ENCODE peak calls at places on chromosome X, in five cellular contexts. V, B, Z, D and G are unnamed samples. For H3K9me3, H3K27me3 and H3K4me1, the result is how much of the 10 kb centered on the place peaks cover.

GRCh38 chrX:150880808-150881165 is 17.7 kb downstream of the CD99L2 start:
- DNase-seq in V (no peak), D (no peak), Z (no peak), B (no peak), G (no peak)

GRCh38 chrX:45007598-45007997 is 134.6 kb downstream of the KDM6A start:
- DNase-seq in V (no peak), B (no peak), Z (no peak), D (no peak), G (no peak)

GRCh38 chrX:139025822-139026221 is 314.3 kb upstream of the FGF13 start:
- DNase-seq in B (no peak), Z (no peak), D (no peak), V (no peak), G (no peak)

GRCh38 chrX:70479197-70479969 is 34.7 kb downstream of the DLG3 start:
- DNase-seq in V (peak), D (no peak), Z (no peak), B (no peak), G (no peak)

GRCh38 chrX:26557691-26558321 is 341.8 kb downstream of the MAGEB5 start:
- DNase-seq in V (no peak), Z (no peak), B (no peak), D (no peak), G (no peak)

GRCh38 chrX:10756365-10756915 is 136.1 kb upstream of the MID1 start:
- DNase-seq in D (no peak), Z (no peak), V (peak), B (no peak), G (no peak)

GRCh38 chrX:83845397-83845796 is 15.5 kb upstream of the CYLC1 start:
- DNase-seq in B (no peak), Z (no peak), V (no peak), D (no peak), G (no peak)

GRCh38 chrX:143633530-143634372 is 2.1 kb downstream of the SLITRK4 start:
- DNase-seq in Z (peak), D (no peak), B (no peak), V (no peak), G (no peak)

GRCh38 chrX:55488559-55489314 is 911 bp downstream of the USP51 start:
- DNase-seq in Z (peak), B (peak), D (peak), V (peak), G (peak)

GRCh38 chrX:53481093-53481492 is 46.9 kb upstream of the HSD17B10 start:
- DNase-seq in Z (no peak), V (no peak), B (no peak), D (no peak), G (no peak)

GRCh38 chrX:40244980-40245379 is 147.2 kb upstream of the BCOR start:
- DNase-seq in Z (no peak), B (no peak), D (no peak), V (no peak), G (no peak)

GRCh38 chrX:18542131-18542530 is 116.7 kb downstream of the CDKL5 start:
- DNase-seq in Z (no peak), V (no peak), D (no peak), B (no peak), G (no peak)

GRCh38 chrX:114717921-114718320 is 134.0 kb downstream of the HTR2C start:
- DNase-seq in D (no peak), Z (no peak), V (no peak), B (no peak), G (no peak)

GRCh38 chrX:154695913-154696312 is 42.5 kb upstream of the CTAG2 start:
- DNase-seq in V (no peak), B (no peak), D (no peak), Z (no peak), G (no peak)

GRCh38 chrX:101219840-101220191 is 230 bp downstream of the DRP2 start:
- DNase-seq in D (no peak), Z (no peak), V (no peak), B (no peak), G (no peak)

GRCh38 chrX:16606142-16606720 is 43.7 kb upstream of the S100G start:
- DNase-seq in V (no peak), D (no peak), B (no peak), Z (no peak), G (no peak)

GRCh38 chrX:2627272-2627867 is 63.7 kb upstream of the CD99 start:
- DNase-seq in B (no peak), Z (no peak), D (no peak), V (peak), G (no peak)

GRCh38 chrX:108527724-108528123 is 88.1 kb downstream of the COL4A5 start:
- DNase-seq in Z (no peak), V (no peak), B (no peak), D (no peak), G (no peak)

GRCh38 chrX:137290011-137290410 is 256.2 kb upstream of the GPR101 start:
- DNase-seq in B (no peak), Z (no peak), D (no peak), V (no peak), G (no peak)

GRCh38 chrX:149372861-149373260 is 132.2 kb downstream of the IDS start:
- DNase-seq in V (no peak), B (no peak), Z (no peak), D (no peak), G (no peak)

GRCh38 chrX:128518508-128518907 is 466.3 kb upstream of the ACTRT1 start:
- DNase-seq in D (no peak), B (no peak), V (no peak), Z (no peak), G (no peak)

GRCh38 chrX:154372612-154373022 is 1.8 kb downstream of the FLNA start:
- DNase-seq in V (peak), B (no peak), Z (no peak), D (no peak), G (no peak)

GRCh38 chrX:3134316-3134715 is 93.0 kb downstream of the ARSF start:
- DNase-seq in Z (no peak), B (no peak), D (no peak), V (no peak), G (no peak)

GRCh38 chrX:134173541-134174272 is 63.3 kb upstream of the CCDC160 start:
- DNase-seq in V (no peak), D (no peak), Z (no peak), B (no peak), G (no peak)

GRCh38 chrX:80282535-80282934 is 137.7 kb upstream of the TENT5D start:
- DNase-seq in Z (no peak), V (no peak), D (no peak), B (no peak), G (no peak)

GRCh38 chrX:21764043-21764442 is 6.1 kb upstream of the SMPX start:
- DNase-seq in V (no peak), B (no peak), D (no peak), Z (no peak), G (no peak)

GRCh38 chrX:74788545-74789086 is 136.6 kb downstream of the NEXMIF start:
- DNase-seq in V (no peak), Z (no peak), B (no peak), D (no peak), G (no peak)

GRCh38 chrX:9728271-9728670 is 37.4 kb downstream of the GPR143 start:
- DNase-seq in Z (no peak), V (no peak), D (no peak), B (no peak), G (no peak)

GRCh38 chrX:9730752-9731151 is 34.9 kb downstream of the GPR143 start:
- DNase-seq in D (no peak), V (no peak), Z (no peak), B (no peak), G (no peak)

GRCh38 chrX:9724711-9725110 is 40.9 kb downstream of the GPR143 start:
- DNase-seq in V (no peak), Z (no peak), B (no peak), D (no peak), G (no peak)

GRCh38 chrX:9729161-9729885 is 36.3 kb downstream of the GPR143 start:
- DNase-seq in Z (no peak), D (no peak), B (no peak), V (no peak), G (no peak)

DNA sequence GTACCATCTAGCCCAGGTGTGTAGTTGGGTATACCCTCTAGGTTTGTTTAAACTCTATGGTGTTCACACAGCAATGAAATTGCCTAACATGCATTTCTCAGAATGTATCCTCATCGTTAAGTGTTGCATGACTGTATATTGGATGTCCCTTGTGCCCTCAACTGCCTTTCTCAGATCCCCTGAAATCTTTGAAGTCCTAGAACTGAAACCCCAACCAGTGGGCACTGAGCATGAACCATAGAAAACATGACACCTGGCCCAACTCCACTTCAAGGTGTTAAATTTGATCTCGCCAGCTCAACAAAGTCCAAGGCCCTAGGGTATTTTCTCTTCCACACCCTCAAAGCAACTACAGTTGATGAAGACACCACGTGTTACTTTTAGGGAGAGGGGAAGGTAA is 35.6 kb downstream of the GPR143 start:
- DNase-seq in B (no peak), V (no peak), D (no peak), Z (no peak), G (no peak)
- H3K9me3 ChIP-seq in B (under half), V (under half), D (under half), Z (under half), G (under half)

DNA sequence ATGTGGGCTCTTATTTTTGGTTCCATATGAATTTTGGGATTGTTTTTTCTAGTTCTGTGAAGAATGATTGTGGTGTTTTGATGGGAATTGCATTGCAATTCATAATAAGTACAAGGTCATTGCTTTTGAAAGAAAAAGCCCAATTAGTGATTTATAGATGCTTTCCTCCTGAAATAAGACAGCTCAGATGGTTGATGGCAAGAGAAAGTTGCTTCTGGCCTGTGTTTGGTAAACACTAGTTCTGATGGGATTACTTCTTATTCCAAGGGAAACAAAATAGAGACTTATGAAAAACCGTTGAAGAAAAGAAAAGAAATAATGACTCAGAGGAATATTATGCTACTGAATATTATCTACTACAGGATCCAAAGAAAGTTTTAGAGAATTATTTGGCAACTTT is 144.9 kb downstream of the SPANXA1 start:
- DNase-seq in V (no peak), Z (no peak), B (no peak), D (no peak), G (no peak)
- H3K27me3 ChIP-seq in V (under half), Z (under half), B (under half), D (under half), G (under half)

DNA sequence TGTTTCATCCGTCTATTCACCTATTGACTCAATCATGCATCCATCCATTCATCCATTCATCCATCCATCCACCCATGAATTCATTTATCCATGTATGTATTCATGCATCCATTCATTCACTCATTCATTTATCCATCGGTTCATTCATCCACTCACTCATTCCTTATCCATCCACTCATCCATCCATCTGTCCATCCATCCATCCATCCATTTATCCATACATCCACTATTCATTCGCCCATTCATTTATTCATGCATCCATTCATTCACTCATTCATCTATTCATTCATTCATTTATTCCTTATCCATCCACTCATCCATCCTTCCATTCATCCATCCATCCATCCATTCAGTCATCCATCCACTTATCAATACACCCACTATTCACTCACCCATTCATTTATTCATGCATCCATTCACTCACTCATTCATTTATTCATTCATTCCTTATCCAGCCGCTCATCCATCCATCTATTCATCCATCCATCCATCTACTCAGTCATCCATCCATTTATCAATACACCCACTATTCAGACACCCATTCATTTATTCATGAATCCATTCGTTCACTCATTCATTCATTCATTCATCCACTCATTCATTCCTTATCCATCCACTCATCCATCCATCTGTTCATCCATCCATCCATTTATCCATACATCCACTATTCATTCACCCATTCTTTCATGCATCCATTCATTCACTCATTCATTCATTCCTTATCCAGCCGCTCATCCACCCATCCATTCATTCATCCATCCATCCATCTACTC is 11.2 kb downstream of the P2RY8 start:
- DNase-seq in V (no peak), D (no peak), B (no peak), Z (no peak), G (no peak)
- H3K4me1 ChIP-seq in V (under half), D (under half), B (under half), Z (under half), G (under half)

GRCh38 chrX:750263-750662 is 119.7 kb downstream of the SHOX start:
- DNase-seq in B (no peak), D (no peak), V (no peak), Z (no peak), G (no peak)
- H3K9me3 ChIP-seq in B (under half), D (under half), V (under half), Z (under half), G (under half)

DNA sequence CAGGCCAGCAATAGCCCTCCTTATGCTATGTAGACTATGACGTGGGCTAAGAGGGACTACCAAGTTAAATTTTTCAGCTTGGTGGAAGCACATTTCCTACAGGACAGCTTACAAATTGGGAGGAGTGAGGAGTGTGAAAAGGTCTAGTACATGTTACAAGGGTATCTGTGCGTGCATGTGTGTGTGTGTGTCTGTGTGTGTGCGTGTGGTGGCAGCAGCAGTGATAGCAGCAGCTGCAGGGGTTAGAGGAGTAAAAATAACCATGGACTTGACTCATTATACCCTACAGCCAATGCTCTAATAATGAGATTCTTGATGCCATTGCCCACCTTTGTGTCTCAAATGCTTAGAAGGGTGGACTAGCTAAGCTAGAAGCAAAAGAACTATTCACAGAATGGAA is 88.6 kb downstream of the SLC9A7 start:
- DNase-seq in Z (no peak), V (no peak), D (no peak), B (no peak), G (no peak)
- H3K27me3 ChIP-seq in Z (under half), V (under half), D (under half), B (under half), G (under half)

GRCh38 chrX:68841251-68842049 is 12.6 kb downstream of the EFNB1 start:
- DNase-seq in B (no peak), V (no peak), D (no peak), Z (peak), G (no peak)
- H3K4me1 ChIP-seq in B (under half), V (under half), D (under half), Z (under half), G (under half)